ENCODE peak calls at places on chromosomes 12 and 14, in ten cellular contexts. One of them, this sample, is unnamed.

GRCh38 chr12:104549820-104550480 is 93.2 kb downstream of the CHST11 start:
- DNase-seq in A549: peak; percentile 15
- DNase-seq in body of pancreas: no peak
- DNase-seq in neuronal stem cell: no peak
- DNase-seq in astrocyte: peak; percentile 52
- DNase-seq in PC-3: no peak
- DNase-seq in mammary epithelial cell: peak; percentile 55
- DNase-seq in left ventricle myocardium inferior: no peak
- DNase-seq in naive thymus-derived CD4-positive, alpha-beta T cell: no peak
- DNase-seq in RWPE1: peak; percentile 16
- DNase-seq in this sample: no peak

GRCh38 chr14:90204516-90204915 is 51.8 kb upstream of the PSMC1 start:
- DNase-seq in A549: no peak
- DNase-seq in body of pancreas: no peak
- DNase-seq in neuronal stem cell: no peak
- DNase-seq in astrocyte: no peak
- DNase-seq in PC-3: no peak
- DNase-seq in mammary epithelial cell: no peak
- DNase-seq in left ventricle myocardium inferior: no peak
- DNase-seq in naive thymus-derived CD4-positive, alpha-beta T cell: no peak
- DNase-seq in RWPE1: no peak
- DNase-seq in this sample: no peak

GRCh38 chr14:58769766-58770165 is 132.0 kb downstream of the DACT1 start:
- DNase-seq in A549: no peak
- DNase-seq in body of pancreas: no peak
- DNase-seq in neuronal stem cell: no peak
- DNase-seq in astrocyte: no peak
- DNase-seq in PC-3: no peak
- DNase-seq in mammary epithelial cell: no peak
- DNase-seq in left ventricle myocardium inferior: no peak
- DNase-seq in naive thymus-derived CD4-positive, alpha-beta T cell: no peak
- DNase-seq in RWPE1: no peak
- DNase-seq in this sample: no peak

GRCh38 chr12:109518820-109519665 is 41.6 kb downstream of the UBE3B start:
- DNase-seq in A549: peak; percentile 80
- DNase-seq in body of pancreas: peak; percentile 68
- DNase-seq in neuronal stem cell: peak; percentile 67
- DNase-seq in astrocyte: peak; percentile 85
- DNase-seq in PC-3: peak; percentile 77
- DNase-seq in mammary epithelial cell: peak; percentile 31
- DNase-seq in left ventricle myocardium inferior: peak; percentile 59
- DNase-seq in naive thymus-derived CD4-positive, alpha-beta T cell: peak; percentile 33
- DNase-seq in RWPE1: peak; percentile 82
- DNase-seq in this sample: peak; percentile 81

GRCh38 chr12:64412458-64412857 is 8.3 kb downstream of the XPOT start:
- DNase-seq in A549: no peak
- DNase-seq in body of pancreas: no peak
- DNase-seq in neuronal stem cell: no peak
- DNase-seq in astrocyte: no peak
- DNase-seq in PC-3: no peak
- DNase-seq in mammary epithelial cell: no peak
- DNase-seq in left ventricle myocardium inferior: no peak
- DNase-seq in naive thymus-derived CD4-positive, alpha-beta T cell: no peak
- DNase-seq in RWPE1: no peak
- DNase-seq in this sample: no peak

GRCh38 chr12:59780605-59781135 is 184.8 kb downstream of the SLC16A7 start:
- DNase-seq in A549: no peak
- DNase-seq in body of pancreas: peak; percentile 39
- DNase-seq in neuronal stem cell: peak; percentile 17
- DNase-seq in astrocyte: peak; percentile 13
- DNase-seq in PC-3: peak; percentile 51
- DNase-seq in mammary epithelial cell: peak; percentile 33
- DNase-seq in left ventricle myocardium inferior: no peak
- DNase-seq in naive thymus-derived CD4-positive, alpha-beta T cell: no peak
- DNase-seq in RWPE1: no peak
- DNase-seq in this sample: peak; percentile 48

GRCh38 chr12:108173160-108173559 is 44.1 kb downstream of the WSCD2 start:
- DNase-seq in A549: no peak
- DNase-seq in body of pancreas: no peak
- DNase-seq in neuronal stem cell: no peak
- DNase-seq in astrocyte: no peak
- DNase-seq in PC-3: no peak
- DNase-seq in mammary epithelial cell: no peak
- DNase-seq in left ventricle myocardium inferior: no peak
- DNase-seq in naive thymus-derived CD4-positive, alpha-beta T cell: no peak
- DNase-seq in RWPE1: no peak
- DNase-seq in this sample: no peak

GRCh38 chr12:131894981-131895639 is 688 bp downstream of the ULK1 start:
- DNase-seq in A549: no peak
- DNase-seq in body of pancreas: no peak
- DNase-seq in neuronal stem cell: no peak
- DNase-seq in astrocyte: no peak
- DNase-seq in PC-3: no peak
- DNase-seq in mammary epithelial cell: no peak
- DNase-seq in left ventricle myocardium inferior: no peak
- DNase-seq in naive thymus-derived CD4-positive, alpha-beta T cell: no peak
- DNase-seq in RWPE1: no peak
- DNase-seq in this sample: peak; percentile 38

GRCh38 chr12:10719482-10719881 is 3.6 kb downstream of the YBX3 start:
- DNase-seq in A549: no peak
- DNase-seq in body of pancreas: no peak
- DNase-seq in neuronal stem cell: no peak
- DNase-seq in astrocyte: no peak
- DNase-seq in PC-3: no peak
- DNase-seq in mammary epithelial cell: no peak
- DNase-seq in left ventricle myocardium inferior: peak; percentile 22
- DNase-seq in naive thymus-derived CD4-positive, alpha-beta T cell: no peak
- DNase-seq in RWPE1: no peak
- DNase-seq in this sample: no peak

GRCh38 chr12:121711925-121712461 is 559 bp upstream of the TMEM120B start:
- DNase-seq in A549: peak; percentile 55
- DNase-seq in body of pancreas: peak; percentile 69
- DNase-seq in neuronal stem cell: no peak
- DNase-seq in astrocyte: no peak
- DNase-seq in PC-3: peak; percentile 48
- DNase-seq in mammary epithelial cell: no peak
- DNase-seq in left ventricle myocardium inferior: peak; percentile 41
- DNase-seq in naive thymus-derived CD4-positive, alpha-beta T cell: no peak
- DNase-seq in RWPE1: no peak
- DNase-seq in this sample: peak; percentile 67

GRCh38 chr14:100714205-100714781 is 12.4 kb upstream of the DLK1 start:
- DNase-seq in A549: no peak
- DNase-seq in body of pancreas: no peak
- DNase-seq in neuronal stem cell: no peak
- DNase-seq in astrocyte: no peak
- DNase-seq in PC-3: no peak
- DNase-seq in mammary epithelial cell: no peak
- DNase-seq in left ventricle myocardium inferior: no peak
- DNase-seq in naive thymus-derived CD4-positive, alpha-beta T cell: no peak
- DNase-seq in RWPE1: no peak
- DNase-seq in this sample: peak; percentile 39

DNA sequence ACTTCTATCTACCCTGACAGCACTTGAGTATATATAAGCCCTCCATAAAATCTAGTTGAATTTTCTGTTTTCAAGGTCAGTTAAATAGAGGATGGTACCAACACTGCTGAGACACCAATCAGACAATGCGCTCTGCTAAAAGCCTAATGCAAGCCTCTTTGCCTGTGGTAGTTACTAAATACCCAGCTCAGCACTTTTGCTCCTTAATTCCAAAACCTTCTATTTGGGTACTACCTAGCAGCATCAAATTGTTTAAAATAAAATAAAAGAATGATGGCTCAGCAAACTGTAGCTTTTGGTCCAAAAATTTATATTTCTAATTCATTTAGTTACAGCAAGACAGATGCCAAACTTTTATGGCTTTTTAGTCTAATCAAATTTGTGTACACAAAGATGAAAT is 107.9 kb downstream of the IPO8 start:
- DNase-seq in A549: no peak
- DNase-seq in body of pancreas: no peak
- DNase-seq in neuronal stem cell: no peak
- DNase-seq in astrocyte: no peak
- DNase-seq in PC-3: no peak
- DNase-seq in mammary epithelial cell: no peak
- DNase-seq in left ventricle myocardium inferior: no peak
- DNase-seq in naive thymus-derived CD4-positive, alpha-beta T cell: no peak
- DNase-seq in RWPE1: no peak
- DNase-seq in this sample: no peak
- H3K27ac ChIP-seq in A549: no peak overlapping the region
- H3K27ac ChIP-seq in body of pancreas: no peak overlapping the region
- H3K27ac ChIP-seq in neuronal stem cell: no peak overlapping the region
- H3K27ac ChIP-seq in astrocyte: no peak overlapping the region
- H3K27ac ChIP-seq in PC-3: no peak overlapping the region
- H3K27ac ChIP-seq in mammary epithelial cell: no peak overlapping the region
- H3K27ac ChIP-seq in left ventricle myocardium inferior: no peak overlapping the region
- H3K27ac ChIP-seq in naive thymus-derived CD4-positive, alpha-beta T cell: no peak overlapping the region
- H3K27ac ChIP-seq in RWPE1: no peak overlapping the region
- H3K27ac ChIP-seq in this sample: no peak overlapping the region

GRCh38 chr12:54935235-54935951 is 49.2 kb downstream of the TESPA1 start:
- DNase-seq in A549: peak; percentile 86
- DNase-seq in body of pancreas: peak; percentile 13
- DNase-seq in neuronal stem cell: no peak
- DNase-seq in astrocyte: peak; percentile 96
- DNase-seq in PC-3: peak; percentile 94
- DNase-seq in mammary epithelial cell: peak; percentile 96
- DNase-seq in left ventricle myocardium inferior: no peak
- DNase-seq in naive thymus-derived CD4-positive, alpha-beta T cell: peak; percentile 40
- DNase-seq in RWPE1: peak; percentile 96
- DNase-seq in this sample: peak; percentile 94
- H3K27ac ChIP-seq in A549: peak overlapping the region; percentile 78
- H3K27ac ChIP-seq in body of pancreas: no peak overlapping the region
- H3K27ac ChIP-seq in neuronal stem cell: no peak overlapping the region
- H3K27ac ChIP-seq in astrocyte: peak overlapping the region; percentile 81
- H3K27ac ChIP-seq in PC-3: peak overlapping the region; percentile 96
- H3K27ac ChIP-seq in mammary epithelial cell: peak overlapping the region; percentile 95
- H3K27ac ChIP-seq in left ventricle myocardium inferior: no peak overlapping the region
- H3K27ac ChIP-seq in naive thymus-derived CD4-positive, alpha-beta T cell: peak overlapping the region; percentile 29
- H3K27ac ChIP-seq in RWPE1: peak overlapping the region; percentile 94
- H3K27ac ChIP-seq in this sample: peak overlapping the region; percentile 77

DNA sequence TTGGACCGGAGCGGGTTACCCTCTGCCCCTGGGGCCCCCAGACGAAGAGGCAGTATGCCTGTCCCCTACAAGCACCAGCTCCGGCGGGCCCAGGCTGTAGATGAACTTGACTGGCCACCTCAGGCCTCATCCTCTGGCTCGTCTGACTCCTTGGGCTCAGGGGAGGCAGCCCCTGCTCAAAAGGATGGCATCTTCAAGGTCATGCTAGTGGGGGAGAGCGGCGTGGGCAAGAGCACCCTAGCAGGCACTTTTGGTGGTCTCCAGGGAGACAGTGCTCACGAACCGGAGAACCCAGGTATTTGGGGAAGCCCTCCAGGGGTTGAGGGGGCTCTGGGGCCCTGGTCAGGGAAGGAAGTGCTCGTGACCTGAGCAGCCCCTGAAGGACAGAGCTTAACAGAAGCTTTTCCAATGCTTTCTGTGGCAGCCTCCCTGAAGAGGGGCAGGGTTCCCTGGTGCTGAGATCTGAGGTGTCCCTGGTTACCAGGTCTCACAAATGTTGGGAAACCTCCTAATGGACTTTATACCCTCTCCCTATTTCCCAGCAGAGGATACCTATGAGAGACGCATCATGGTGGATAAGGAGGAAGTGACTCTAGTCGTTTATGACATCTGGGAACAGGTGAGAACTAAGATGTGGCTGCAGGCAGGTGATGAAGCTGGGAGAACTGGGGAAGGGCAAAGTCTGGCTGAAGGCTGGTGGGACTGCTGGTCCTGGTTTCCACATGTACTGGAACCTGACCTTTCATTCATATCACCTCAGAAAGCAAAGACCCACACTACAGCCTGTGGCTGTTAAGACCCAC is 1.9 kb downstream of the REM2 start:
- DNase-seq in A549: no peak
- DNase-seq in body of pancreas: no peak
- DNase-seq in neuronal stem cell: no peak
- DNase-seq in astrocyte: no peak
- DNase-seq in PC-3: no peak
- DNase-seq in mammary epithelial cell: no peak
- DNase-seq in left ventricle myocardium inferior: no peak
- DNase-seq in naive thymus-derived CD4-positive, alpha-beta T cell: no peak
- DNase-seq in RWPE1: no peak
- DNase-seq in this sample: no peak
- H3K27ac ChIP-seq in A549: no peak overlapping the region
- H3K27ac ChIP-seq in body of pancreas: no peak overlapping the region
- H3K27ac ChIP-seq in neuronal stem cell: no peak overlapping the region
- H3K27ac ChIP-seq in astrocyte: no peak overlapping the region
- H3K27ac ChIP-seq in PC-3: no peak overlapping the region
- H3K27ac ChIP-seq in mammary epithelial cell: no peak overlapping the region
- H3K27ac ChIP-seq in left ventricle myocardium inferior: no peak overlapping the region
- H3K27ac ChIP-seq in naive thymus-derived CD4-positive, alpha-beta T cell: no peak overlapping the region
- H3K27ac ChIP-seq in RWPE1: no peak overlapping the region
- H3K27ac ChIP-seq in this sample: no peak overlapping the region

GRCh38 chr12:57268264-57268663 is 17.3 kb upstream of the STAC3 start:
- DNase-seq in A549: no peak
- DNase-seq in body of pancreas: no peak
- DNase-seq in neuronal stem cell: no peak
- DNase-seq in astrocyte: no peak
- DNase-seq in PC-3: peak; percentile 15
- DNase-seq in mammary epithelial cell: peak; percentile 40
- DNase-seq in left ventricle myocardium inferior: no peak
- DNase-seq in naive thymus-derived CD4-positive, alpha-beta T cell: no peak
- DNase-seq in RWPE1: no peak
- DNase-seq in this sample: peak; percentile 61

GRCh38 chr12:57270966-57271470 is 20.0 kb upstream of the STAC3 start:
- DNase-seq in A549: no peak
- DNase-seq in body of pancreas: no peak
- DNase-seq in neuronal stem cell: no peak
- DNase-seq in astrocyte: no peak
- DNase-seq in PC-3: no peak
- DNase-seq in mammary epithelial cell: no peak
- DNase-seq in left ventricle myocardium inferior: no peak
- DNase-seq in naive thymus-derived CD4-positive, alpha-beta T cell: no peak
- DNase-seq in RWPE1: no peak
- DNase-seq in this sample: no peak

GRCh38 chr12:57262126-57262822 is 11.3 kb upstream of the STAC3 start:
- DNase-seq in A549: no peak
- DNase-seq in body of pancreas: no peak
- DNase-seq in neuronal stem cell: no peak
- DNase-seq in astrocyte: no peak
- DNase-seq in PC-3: no peak
- DNase-seq in mammary epithelial cell: no peak
- DNase-seq in left ventricle myocardium inferior: no peak
- DNase-seq in naive thymus-derived CD4-positive, alpha-beta T cell: no peak
- DNase-seq in RWPE1: no peak
- DNase-seq in this sample: no peak

GRCh38 chr12:57263096-57263495 is 12.1 kb upstream of the STAC3 start:
- DNase-seq in A549: no peak
- DNase-seq in body of pancreas: no peak
- DNase-seq in neuronal stem cell: no peak
- DNase-seq in astrocyte: no peak
- DNase-seq in PC-3: no peak
- DNase-seq in mammary epithelial cell: no peak
- DNase-seq in left ventricle myocardium inferior: no peak
- DNase-seq in naive thymus-derived CD4-positive, alpha-beta T cell: no peak
- DNase-seq in RWPE1: no peak
- DNase-seq in this sample: no peak

DNA sequence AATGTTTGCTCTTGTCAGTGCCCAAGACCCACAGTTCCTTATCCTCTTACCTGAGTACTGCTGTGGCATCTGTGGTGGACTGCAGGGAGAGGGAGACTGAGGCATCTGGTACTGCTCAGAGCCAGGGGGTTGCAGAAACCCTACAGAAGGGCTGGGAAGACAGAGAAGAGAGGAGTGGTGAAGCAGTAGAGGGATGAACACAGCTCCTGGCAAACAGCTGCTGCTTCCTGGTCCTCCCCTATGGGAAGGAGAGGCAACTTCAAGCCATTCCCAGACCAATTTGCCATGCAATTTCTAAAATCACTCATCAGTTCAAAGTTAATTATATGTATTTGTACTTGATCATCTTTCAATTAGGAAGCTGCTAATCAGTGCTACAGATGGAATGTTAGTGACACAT is 15.7 kb upstream of the STAC3 start:
- DNase-seq in A549: no peak
- DNase-seq in body of pancreas: no peak
- DNase-seq in neuronal stem cell: no peak
- DNase-seq in astrocyte: no peak
- DNase-seq in PC-3: no peak
- DNase-seq in mammary epithelial cell: no peak
- DNase-seq in left ventricle myocardium inferior: no peak
- DNase-seq in naive thymus-derived CD4-positive, alpha-beta T cell: no peak
- DNase-seq in RWPE1: no peak
- DNase-seq in this sample: no peak
- H3K27ac ChIP-seq in A549: no peak overlapping the region
- H3K27ac ChIP-seq in body of pancreas: no peak overlapping the region
- H3K27ac ChIP-seq in neuronal stem cell: no peak overlapping the region
- H3K27ac ChIP-seq in astrocyte: no peak overlapping the region
- H3K27ac ChIP-seq in PC-3: no peak overlapping the region
- H3K27ac ChIP-seq in mammary epithelial cell: no peak overlapping the region
- H3K27ac ChIP-seq in left ventricle myocardium inferior: no peak overlapping the region
- H3K27ac ChIP-seq in naive thymus-derived CD4-positive, alpha-beta T cell: no peak overlapping the region
- H3K27ac ChIP-seq in RWPE1: no peak overlapping the region
- H3K27ac ChIP-seq in this sample: no peak overlapping the region

This sample was measured in GM23248.